ENCODE peak calls at places on chromosomes 2 and 18, in four cellular contexts. S, X, I and F are unnamed samples.

GRCh38 chr18:33828949-33829348 is 250.9 kb downstream of the ASXL3 start:
- DNase-seq in S (no peak), X (no peak), I (no peak), F (no peak)

GRCh38 chr2:216246741-216247140 is 125.5 kb downstream of the MARCHF4 start:
- DNase-seq in S (no peak), X (no peak), I (no peak), F (no peak)

GRCh38 chr2:27707462-27708256 is 44.0 kb downstream of the SLC4A1AP start:
- DNase-seq in S (no peak), X (no peak), I (no peak), F (no peak)

GRCh38 chr2:69755862-69756467 is 14.0 kb downstream of the ANXA4 start:
- DNase-seq in S (no peak), X (no peak), I (no peak), F (peak)

GRCh38 chr2:240299710-240300068 is 135.8 kb upstream of the GPC1 start:
- DNase-seq in S (no peak), X (peak), I (no peak), F (no peak)

GRCh38 chr18:36464126-36464651 is 166.7 kb downstream of the FHOD3 start:
- DNase-seq in S (no peak), X (no peak), I (no peak), F (peak)

GRCh38 chr18:46672062-46672970 is 15.3 kb upstream of the LOXHD1 start:
- DNase-seq in S (no peak), X (no peak), I (no peak), F (no peak)

GRCh38 chr18:34867520-34867919 is 157.4 kb downstream of the DTNA start:
- DNase-seq in S (no peak), X (no peak), I (peak), F (peak)

GRCh38 chr2:74502720-74503505 is 3.5 kb upstream of the LBX2 start:
- DNase-seq in S (no peak), X (peak), I (peak), F (peak)

GRCh38 chr18:40939636-40940035 is 1015.4 kb upstream of the PIK3C3 start:
- DNase-seq in S (no peak), X (no peak), I (no peak), F (no peak)

GRCh38 chr2:216447293-216447692 is 35.0 kb downstream of the SMARCAL1 start:
- DNase-seq in S (no peak), X (no peak), I (no peak), F (no peak)

GRCh38 chr18:21740474-21740723 is 193 bp upstream of the MIB1 start:
- DNase-seq in S (no peak), X (peak), I (peak), F (peak)

GRCh38 chr18:74276609-74277008 is 15.2 kb downstream of the CYB5A start:
- DNase-seq in S (no peak), X (no peak), I (no peak), F (no peak)

GRCh38 chr2:240958366-240959213 is 39.8 kb upstream of the SNED1 start:
- DNase-seq in S (no peak), X (no peak), I (no peak), F (no peak)

GRCh38 chr2:9975805-9976447 is 24.4 kb downstream of the GRHL1 start:
- DNase-seq in S (no peak), X (peak), I (no peak), F (no peak)

GRCh38 chr2:229275506-229275905 is 4.4 kb upstream of the PID1 start:
- DNase-seq in S (no peak), X (no peak), I (no peak), F (no peak)

GRCh38 chr2:240990726-240991377 is 7.6 kb upstream of the SNED1 start:
- DNase-seq in S (no peak), X (no peak), I (no peak), F (no peak)

GRCh38 chr2:42714686-42715085 is 49.2 kb downstream of the OXER1 start:
- DNase-seq in S (no peak), X (no peak), I (no peak), F (no peak)

GRCh38 chr18:31679133-31679731 is 5.1 kb downstream of the B4GALT6 start:
- DNase-seq in S (no peak), X (no peak), I (no peak), F (no peak)

GRCh38 chr18:13300029-13300428 is 81.5 kb downstream of the LDLRAD4 start:
- DNase-seq in S (no peak), X (no peak), I (no peak), F (no peak)

GRCh38 chr2:68292108-68292710 is 27.5 kb downstream of the CNRIP1 start:
- DNase-seq in S (no peak), X (peak), I (no peak), F (peak)

GRCh38 chr18:9242987-9243386 is 91.6 kb upstream of the TWSG1 start:
- DNase-seq in S (no peak), X (no peak), I (no peak), F (no peak)

GRCh38 chr2:135530313-135531230 is at the start of gene ZRANB3:
- DNase-seq in S (peak), X (peak), I (peak), F (peak)

GRCh38 chr2:191008286-191008685 is 5.7 kb downstream of the STAT1 start:
- DNase-seq in S (no peak), X (no peak), I (no peak), F (no peak)

GRCh38 chr2:191012346-191012745 is 1.6 kb downstream of the STAT1 start:
- DNase-seq in S (no peak), X (no peak), I (no peak), F (no peak)

GRCh38 chr2:191006997-191007604 is 6.9 kb downstream of the STAT1 start:
- DNase-seq in S (no peak), X (no peak), I (no peak), F (no peak)

GRCh38 chr2:191010887-191011885 is 2.8 kb downstream of the STAT1 start:
- DNase-seq in S (no peak), X (no peak), I (no peak), F (no peak)

DNA sequence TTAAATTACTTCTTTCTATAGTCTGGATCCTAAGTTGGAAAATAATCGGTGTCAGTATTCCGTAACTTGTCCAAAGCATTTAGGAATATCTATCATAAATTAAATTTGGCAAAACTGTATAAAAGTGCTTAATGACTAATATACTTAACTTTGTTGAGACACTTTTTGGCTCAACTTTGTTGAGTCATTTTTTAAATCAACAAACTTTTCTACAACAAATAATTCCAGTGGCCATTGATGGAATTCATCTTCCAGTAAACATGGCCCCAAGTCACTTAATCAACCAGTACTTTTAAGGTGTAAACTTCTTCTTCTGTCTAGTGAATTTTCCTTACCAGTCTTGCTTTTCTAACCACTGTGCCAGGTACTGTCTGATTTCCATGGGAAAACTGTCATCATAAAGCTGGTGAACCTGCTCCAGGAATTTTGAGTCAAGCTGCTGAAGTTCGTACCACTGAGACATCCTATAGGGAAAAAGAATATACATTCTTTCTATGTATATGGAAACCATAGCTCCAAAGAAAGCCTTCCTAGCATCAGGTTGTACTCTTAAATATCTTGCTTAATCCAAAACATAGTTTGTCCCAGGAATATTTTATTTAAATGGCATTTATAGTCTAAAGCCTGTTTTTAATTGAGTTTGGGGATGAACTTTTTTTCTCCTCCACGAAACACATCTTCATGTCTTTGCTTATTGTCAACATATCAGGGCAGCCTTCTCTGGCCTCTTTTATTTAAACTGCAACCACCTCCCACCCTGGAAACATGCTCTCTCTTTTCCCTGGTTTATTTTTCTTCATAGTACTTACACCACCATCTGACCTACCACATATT is 4.2 kb downstream of the STAT1 start:
- DNase-seq in S (no peak), X (no peak), I (no peak), F (no peak)
- TF ChIP-seq TCF7 in S (no peak), X (no peak), I (no peak), F (no peak)

GRCh38 chr2:225889452-225889851 is 489.9 kb downstream of the NYAP2 start:
- DNase-seq in S (no peak), X (peak), I (no peak), F (peak)
- TF ChIP-seq TCF7 in S (no peak), X (no peak), I (no peak), F (no peak)

DNA sequence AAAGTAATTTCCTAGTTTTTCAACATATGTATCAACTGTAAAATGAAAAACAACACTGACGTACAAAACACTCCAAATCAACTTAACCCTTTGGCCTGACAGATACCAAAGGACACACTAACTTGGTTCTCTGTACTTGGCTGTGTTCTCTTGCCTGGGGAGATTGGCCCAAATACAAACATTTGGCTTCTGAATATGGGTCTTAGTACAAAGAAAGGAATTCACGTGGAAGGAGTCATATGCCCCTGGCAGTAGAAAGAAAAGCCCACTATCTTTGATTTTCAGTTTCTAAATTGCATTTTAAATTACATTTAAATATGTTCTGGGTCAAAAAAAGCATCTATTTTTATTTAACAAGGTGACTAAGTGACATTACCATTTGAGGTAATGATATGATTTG is 153.4 kb upstream of the CCDC195 start:
- DNase-seq in S (no peak), X (no peak), I (no peak), F (no peak)
- TF ChIP-seq TCF7 in S (no peak), X (no peak), I (no peak), F (no peak)

GRCh38 chr2:157867703-157868102 is 8.4 kb downstream of the ACVR1 start:
- DNase-seq in S (no peak), X (no peak), I (no peak), F (no peak)

GRCh38 chr2:157871415-157871814 is 4.7 kb downstream of the ACVR1 start:
- DNase-seq in S (no peak), X (no peak), I (no peak), F (peak)

GRCh38 chr2:157866202-157866601 is 9.9 kb downstream of the ACVR1 start:
- DNase-seq in S (no peak), X (no peak), I (no peak), F (no peak)

GRCh38 chr2:157866666-157867642 is 9.2 kb downstream of the ACVR1 start:
- DNase-seq in S (no peak), X (no peak), I (no peak), F (peak)

DNA sequence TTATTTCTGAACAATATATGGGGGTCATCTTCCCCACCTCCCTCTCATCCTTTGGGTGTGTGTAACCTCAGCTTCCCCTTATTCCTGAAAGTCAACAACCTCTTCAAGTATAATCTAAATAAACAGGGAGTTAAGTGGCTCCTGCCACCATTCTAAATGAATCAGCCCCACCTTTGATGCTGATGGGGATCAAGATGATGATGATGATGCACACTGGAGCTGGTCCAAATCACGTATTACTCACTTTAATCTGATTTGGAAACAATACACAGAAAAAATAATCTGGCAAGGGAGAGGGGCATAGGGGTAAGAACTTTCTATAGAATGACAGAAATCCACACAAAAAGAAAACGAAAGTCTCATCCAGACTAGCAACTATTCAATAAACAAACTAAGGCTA is 7.1 kb downstream of the ACVR1 start:
- DNase-seq in S (no peak), X (no peak), I (no peak), F (no peak)
- TF ChIP-seq TCF7 in S (no peak), X (no peak), I (no peak), F (no peak)

GRCh38 chr18:43596106-43596712 is 318.9 kb upstream of the SYT4 start:
- DNase-seq in S (no peak), X (peak), I (no peak), F (peak)
- TF ChIP-seq TCF7 in S (no peak), X (no peak), I (no peak), F (no peak)

GRCh38 chr2:201643216-201643651 is at the start of gene TMEM237:
- DNase-seq in S (no peak), X (peak), I (peak), F (peak)
- TF ChIP-seq TCF7 in S (no peak), X (no peak), I (no peak), F (no peak)

GRCh38 chr18:5518899-5519371 is 24.9 kb downstream of the EPB41L3 start:
- DNase-seq in S (no peak), X (no peak), I (no peak), F (no peak)
- TF ChIP-seq TCF7 in S (no peak), X (no peak), I (no peak), F (no peak)

DNA sequence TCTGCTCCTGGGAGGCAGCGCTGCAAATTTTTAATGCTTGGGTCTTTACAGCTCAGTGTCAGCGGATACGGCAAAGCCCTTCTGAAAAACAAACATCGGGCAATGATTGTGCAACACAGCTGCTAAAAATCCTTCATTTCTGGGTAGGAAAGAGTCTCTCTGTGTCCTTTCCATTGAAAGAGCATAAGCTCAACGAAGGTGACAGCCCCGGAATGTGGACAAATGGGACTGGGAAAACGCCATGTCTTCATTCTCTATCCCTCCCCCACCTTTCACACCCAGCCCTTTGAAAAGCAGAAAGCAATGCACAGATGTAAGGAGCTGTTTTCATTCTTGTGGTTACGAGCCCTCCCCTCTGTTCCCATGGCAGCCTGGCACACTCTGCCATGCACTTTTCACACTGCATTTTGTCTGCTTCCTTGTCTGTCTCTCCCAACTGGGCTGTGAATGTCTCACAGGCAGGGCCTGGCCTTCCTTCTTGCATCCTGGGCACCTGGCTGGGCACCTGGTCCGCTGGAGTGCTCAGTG is 16.1 kb downstream of the TMEM177 start:
- DNase-seq in S (no peak), X (no peak), I (no peak), F (peak)
- TF ChIP-seq TCF7 in S (no peak), X (no peak), I (no peak), F (no peak)